ENCODE peak calls at places on chromosomes 7 and 10, in five cellular contexts. One of them, this sample, is unnamed.

GRCh38 chr10:110474017-110474416 is 23.7 kb upstream of the DUSP5 start:
- DNase-seq in colonic mucosa: no peak
- DNase-seq in RWPE1: no peak
- DNase-seq in tibial nerve: no peak
- DNase-seq in lung: no peak
- DNase-seq in this sample: no peak

GRCh38 chr7:143910473-143911248 is 8.7 kb upstream of the TCAF1 start:
- DNase-seq in colonic mucosa: no peak
- DNase-seq in RWPE1: no peak
- DNase-seq in lung: no peak
- DNase-seq in tibial nerve: no peak
- DNase-seq in this sample: no peak

GRCh38 chr10:60955957-60956425 is 12.0 kb upstream of the RHOBTB1 start:
- DNase-seq in colonic mucosa: no peak
- DNase-seq in RWPE1: peak
- DNase-seq in tibial nerve: no peak
- DNase-seq in lung: no peak
- DNase-seq in this sample: no peak

GRCh38 chr7:140899883-140900282 is 24.8 kb downstream of the BRAF start:
- DNase-seq in colonic mucosa: no peak
- DNase-seq in lung: no peak
- DNase-seq in RWPE1: no peak
- DNase-seq in tibial nerve: no peak
- DNase-seq in this sample: no peak

GRCh38 chr10:21173964-21174669 is 277.0 kb upstream of the NEBL start:
- DNase-seq in RWPE1: peak
- DNase-seq in colonic mucosa: peak
- DNase-seq in tibial nerve: no peak
- DNase-seq in lung: peak
- DNase-seq in this sample: no peak

GRCh38 chr10:114876169-114876568 is 54.6 kb downstream of the FHIP2A start:
- DNase-seq in RWPE1: no peak
- DNase-seq in lung: no peak
- DNase-seq in tibial nerve: no peak
- DNase-seq in colonic mucosa: no peak
- DNase-seq in this sample: no peak

GRCh38 chr7:75866497-75867389 is 12.1 kb upstream of the RHBDD2 start:
- DNase-seq in tibial nerve: no peak
- DNase-seq in lung: peak
- DNase-seq in RWPE1: peak
- DNase-seq in colonic mucosa: peak
- DNase-seq in this sample: no peak

GRCh38 chr7:29370531-29371314 is 176.1 kb downstream of the CHN2 start:
- DNase-seq in colonic mucosa: peak
- DNase-seq in lung: no peak
- DNase-seq in tibial nerve: no peak
- DNase-seq in RWPE1: peak
- DNase-seq in this sample: no peak

GRCh38 chr10:80154978-80155695 is 22.6 kb downstream of the PLAC9 start:
- DNase-seq in RWPE1: peak
- DNase-seq in lung: no peak
- DNase-seq in tibial nerve: no peak
- DNase-seq in colonic mucosa: no peak
- DNase-seq in this sample: peak

GRCh38 chr7:56083150-56083785 is 9.5 kb downstream of the PHKG1 start:
- DNase-seq in tibial nerve: no peak
- DNase-seq in RWPE1: no peak
- DNase-seq in lung: no peak
- DNase-seq in colonic mucosa: no peak
- DNase-seq in this sample: no peak

GRCh38 chr7:3493499-3493898 is 192.4 kb downstream of the SDK1 start:
- DNase-seq in RWPE1: peak
- DNase-seq in colonic mucosa: no peak
- DNase-seq in tibial nerve: no peak
- DNase-seq in lung: no peak
- DNase-seq in this sample: no peak

GRCh38 chr7:148809856-148810255 is 74.2 kb downstream of the EZH2 start:
- DNase-seq in tibial nerve: no peak
- DNase-seq in lung: no peak
- DNase-seq in colonic mucosa: no peak
- DNase-seq in RWPE1: no peak
- DNase-seq in this sample: no peak

GRCh38 chr10:92848037-92848440 is 281 bp upstream of the EXOC6 start:
- DNase-seq in colonic mucosa: no peak
- DNase-seq in lung: no peak
- DNase-seq in RWPE1: no peak
- DNase-seq in tibial nerve: no peak
- DNase-seq in this sample: peak

GRCh38 chr10:89352039-89352597 is 24.3 kb downstream of the IFIT3 start:
- DNase-seq in colonic mucosa: peak
- DNase-seq in lung: peak
- DNase-seq in tibial nerve: no peak
- DNase-seq in RWPE1: peak
- DNase-seq in this sample: peak

GRCh38 chr10:71270821-71271220 is 48.2 kb upstream of the SLC29A3 start:
- DNase-seq in RWPE1: no peak
- DNase-seq in lung: no peak
- DNase-seq in colonic mucosa: no peak
- DNase-seq in tibial nerve: no peak
- DNase-seq in this sample: no peak

GRCh38 chr7:23607130-23607529 is 9.9 kb downstream of the CCDC126 start:
- DNase-seq in lung: no peak
- DNase-seq in RWPE1: no peak
- DNase-seq in tibial nerve: no peak
- DNase-seq in colonic mucosa: no peak
- DNase-seq in this sample: no peak

GRCh38 chr10:64379898-64380297 is 858.7 kb downstream of the REEP3 start:
- DNase-seq in colonic mucosa: peak
- DNase-seq in tibial nerve: no peak
- DNase-seq in RWPE1: no peak
- DNase-seq in lung: no peak
- DNase-seq in this sample: no peak

GRCh38 chr7:122511268-122511667 is 187.6 kb downstream of the RNF133 start:
- DNase-seq in tibial nerve: no peak
- DNase-seq in colonic mucosa: no peak
- DNase-seq in lung: no peak
- DNase-seq in RWPE1: no peak
- DNase-seq in this sample: no peak

GRCh38 chr7:156759143-156759542 is 118.6 kb downstream of the RNF32 start:
- DNase-seq in colonic mucosa: no peak
- DNase-seq in RWPE1: no peak
- DNase-seq in lung: no peak
- DNase-seq in tibial nerve: no peak
- DNase-seq in this sample: no peak

GRCh38 chr7:36969376-36969775 is 245.1 kb upstream of the AOAH start:
- DNase-seq in RWPE1: no peak
- DNase-seq in tibial nerve: no peak
- DNase-seq in colonic mucosa: no peak
- DNase-seq in lung: no peak
- DNase-seq in this sample: no peak

GRCh38 chr7:34931739-34932138 is 105.5 kb downstream of the DPY19L1 start:
- DNase-seq in colonic mucosa: no peak
- DNase-seq in tibial nerve: no peak
- DNase-seq in RWPE1: no peak
- DNase-seq in lung: no peak
- DNase-seq in this sample: no peak

GRCh38 chr10:24993237-24993958 is 22.6 kb downstream of the ENKUR start:
- DNase-seq in lung: no peak
- DNase-seq in RWPE1: no peak
- DNase-seq in colonic mucosa: no peak
- DNase-seq in tibial nerve: no peak
- DNase-seq in this sample: no peak

GRCh38 chr10:117005454-117006055 is 568 bp upstream of the SHTN1 start:
- DNase-seq in RWPE1: peak
- DNase-seq in colonic mucosa: peak
- DNase-seq in lung: no peak
- DNase-seq in tibial nerve: no peak
- DNase-seq in this sample: no peak

GRCh38 chr7:128911441-128912031 is 1.0 kb upstream of the KCP start:
- DNase-seq in lung: no peak
- DNase-seq in tibial nerve: no peak
- DNase-seq in RWPE1: no peak
- DNase-seq in colonic mucosa: peak
- DNase-seq in this sample: peak

GRCh38 chr10:78178940-78179339 is 145.3 kb downstream of the RPS24 start:
- DNase-seq in tibial nerve: no peak
- DNase-seq in colonic mucosa: no peak
- DNase-seq in lung: peak
- DNase-seq in RWPE1: peak
- DNase-seq in this sample: no peak

GRCh38 chr10:119025336-119025735 is 4.2 kb upstream of the NANOS1 start:
- DNase-seq in colonic mucosa: no peak
- DNase-seq in tibial nerve: no peak
- DNase-seq in lung: peak
- DNase-seq in RWPE1: peak
- DNase-seq in this sample: peak

GRCh38 chr10:58030208-58030607 is 237.5 kb downstream of the IPMK start:
- DNase-seq in colonic mucosa: no peak
- DNase-seq in tibial nerve: no peak
- DNase-seq in lung: no peak
- DNase-seq in RWPE1: no peak
- DNase-seq in this sample: no peak

GRCh38 chr10:106537866-106538265 is 626.6 kb downstream of the SORCS1 start:
- DNase-seq in tibial nerve: no peak
- DNase-seq in lung: no peak
- DNase-seq in colonic mucosa: no peak
- DNase-seq in RWPE1: no peak
- DNase-seq in this sample: no peak

GRCh38 chr10:11205026-11205772 is 187.5 kb downstream of the CELF2 start:
- DNase-seq in RWPE1: no peak
- DNase-seq in tibial nerve: no peak
- DNase-seq in lung: no peak
- DNase-seq in colonic mucosa: no peak
- DNase-seq in this sample: no peak

GRCh38 chr10:7797582-7797981 is 9.6 kb downstream of the ATP5F1C start:
- DNase-seq in RWPE1: peak
- DNase-seq in tibial nerve: no peak
- DNase-seq in colonic mucosa: no peak
- DNase-seq in lung: no peak
- DNase-seq in this sample: no peak
- H3K27ac ChIP-seq in RWPE1: no peak
- H3K27ac ChIP-seq in tibial nerve: no peak
- H3K27ac ChIP-seq in colonic mucosa: no peak
- H3K27ac ChIP-seq in lung: no peak
- H3K27ac ChIP-seq in this sample: no peak

GRCh38 chr7:134601459-134601858 is 45.2 kb upstream of the BPGM start:
- DNase-seq in colonic mucosa: no peak
- DNase-seq in tibial nerve: no peak
- DNase-seq in RWPE1: no peak
- DNase-seq in lung: no peak
- DNase-seq in this sample: no peak

GRCh38 chr7:134599371-134599770 is 47.3 kb upstream of the BPGM start:
- DNase-seq in lung: no peak
- DNase-seq in colonic mucosa: no peak
- DNase-seq in tibial nerve: no peak
- DNase-seq in RWPE1: no peak
- DNase-seq in this sample: no peak

GRCh38 chr7:134605978-134606923 is 40.4 kb upstream of the BPGM start:
- DNase-seq in tibial nerve: peak
- DNase-seq in lung: peak
- DNase-seq in RWPE1: peak
- DNase-seq in colonic mucosa: peak
- DNase-seq in this sample: peak

GRCh38 chr7:134602921-134603394 is 43.7 kb upstream of the BPGM start:
- DNase-seq in lung: no peak
- DNase-seq in tibial nerve: no peak
- DNase-seq in colonic mucosa: peak
- DNase-seq in RWPE1: no peak
- DNase-seq in this sample: no peak
- H3K27ac ChIP-seq in lung: peak
- H3K27ac ChIP-seq in tibial nerve: no peak
- H3K27ac ChIP-seq in colonic mucosa: no peak
- H3K27ac ChIP-seq in RWPE1: no peak
- H3K27ac ChIP-seq in this sample: peak

GRCh38 chr7:116429986-116430619 is 69.4 kb upstream of the CAV2 start:
- DNase-seq in colonic mucosa: no peak
- DNase-seq in lung: no peak
- DNase-seq in RWPE1: no peak
- DNase-seq in tibial nerve: no peak
- DNase-seq in this sample: no peak
- H3K27ac ChIP-seq in colonic mucosa: no peak
- H3K27ac ChIP-seq in lung: no peak
- H3K27ac ChIP-seq in RWPE1: no peak
- H3K27ac ChIP-seq in tibial nerve: no peak
- H3K27ac ChIP-seq in this sample: no peak

GRCh38 chr7:70477051-70478010 is 654.6 kb upstream of the GALNT17 start:
- DNase-seq in tibial nerve: no peak
- DNase-seq in colonic mucosa: no peak
- DNase-seq in lung: no peak
- DNase-seq in RWPE1: peak
- DNase-seq in this sample: no peak
- H3K27ac ChIP-seq in tibial nerve: no peak
- H3K27ac ChIP-seq in colonic mucosa: no peak
- H3K27ac ChIP-seq in lung: no peak
- H3K27ac ChIP-seq in RWPE1: no peak
- H3K27ac ChIP-seq in this sample: no peak

GRCh38 chr7:96236198-96237039 is 85.5 kb downstream of the SLC25A13 start:
- DNase-seq in lung: no peak
- DNase-seq in RWPE1: peak
- DNase-seq in colonic mucosa: no peak
- DNase-seq in tibial nerve: no peak
- DNase-seq in this sample: peak
- H3K27ac ChIP-seq in lung: no peak
- H3K27ac ChIP-seq in RWPE1: no peak
- H3K27ac ChIP-seq in colonic mucosa: no peak
- H3K27ac ChIP-seq in tibial nerve: no peak
- H3K27ac ChIP-seq in this sample: peak

DNA sequence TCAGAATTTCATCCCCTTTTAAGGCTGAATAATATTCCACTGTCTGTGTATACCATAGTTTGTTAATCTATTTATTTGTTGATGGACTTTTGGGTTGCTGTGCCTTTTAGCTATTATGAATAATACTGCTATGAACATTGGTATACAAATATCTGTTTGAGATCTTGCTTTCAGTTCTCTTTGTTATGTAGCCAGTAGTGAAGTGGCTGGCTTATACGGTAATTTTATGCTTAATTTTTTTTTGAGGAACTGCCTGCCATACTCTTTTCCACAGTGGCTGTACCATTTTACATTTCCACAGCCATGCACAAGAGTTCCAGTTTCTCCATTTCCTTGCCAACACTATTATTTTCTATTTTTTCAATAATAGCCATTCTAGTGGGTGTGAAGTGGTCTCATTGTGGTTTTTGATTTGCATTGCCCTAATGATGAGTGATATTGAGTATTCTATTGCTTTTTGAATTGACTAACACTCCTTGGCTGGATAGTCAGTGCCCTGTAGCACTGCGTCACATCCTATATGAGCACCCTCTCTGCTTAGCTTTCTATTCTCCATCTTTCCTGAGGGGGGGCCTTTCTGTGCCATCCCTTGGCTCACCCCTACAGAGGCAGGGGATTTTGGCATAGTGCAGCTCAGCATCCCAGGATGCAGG is 29.4 kb upstream of the RAPGEF5 start:
- DNase-seq in tibial nerve: no peak
- DNase-seq in RWPE1: no peak
- DNase-seq in lung: no peak
- DNase-seq in colonic mucosa: no peak
- DNase-seq in this sample: no peak
- H3K27ac ChIP-seq in tibial nerve: no peak
- H3K27ac ChIP-seq in RWPE1: no peak
- H3K27ac ChIP-seq in lung: no peak
- H3K27ac ChIP-seq in colonic mucosa: no peak
- H3K27ac ChIP-seq in this sample: no peak

GRCh38 chr10:13115832-13116793 is 16.1 kb downstream of the OPTN start:
- DNase-seq in lung: no peak
- DNase-seq in tibial nerve: no peak
- DNase-seq in RWPE1: no peak
- DNase-seq in colonic mucosa: peak
- DNase-seq in this sample: no peak
- H3K27ac ChIP-seq in lung: peak
- H3K27ac ChIP-seq in tibial nerve: no peak
- H3K27ac ChIP-seq in RWPE1: no peak
- H3K27ac ChIP-seq in colonic mucosa: peak
- H3K27ac ChIP-seq in this sample: no peak

This sample was measured in ascending aorta.